ENCODE peak calls at places on chromosome 11, in four cellular contexts. G is GM12878, R is K562, I is HepG2. T is an unnamed sample.

GRCh38 chr11:17350455-17351170 is 987 bp upstream of the NCR3LG1 start:
- DNase-seq in G (no peak), R (no peak), I (no peak), T (no peak)

GRCh38 chr11:80702264-80702663 is 1261.4 kb upstream of the TENM4 start:
- DNase-seq in G (no peak), R (no peak), I (no peak), T (no peak)

GRCh38 chr11:115415939-115416338 is 88.3 kb downstream of the CADM1 start:
- DNase-seq in G (no peak), R (no peak), I (no peak), T (no peak)

GRCh38 chr11:73186294-73186850 is 31.7 kb upstream of the P2RY2 start:
- DNase-seq in G (no peak), R (no peak), I (no peak), T (no peak)

GRCh38 chr11:65649656-65650546 is 12.0 kb downstream of the SIPA1 start:
- DNase-seq in G (no peak), R (no peak), I (no peak), T (no peak)

GRCh38 chr11:75767793-75768111 is 826 bp upstream of the DGAT2 start:
- DNase-seq in G (no peak), R (no peak), I (no peak), T (no peak)

GRCh38 chr11:3865388-3866193 is 10.1 kb downstream of the STIM1 start:
- DNase-seq in G (no peak), R (peak; percentile 80), I (no peak), T (no peak)

GRCh38 chr11:132942611-132943324 is 589.5 kb downstream of the OPCML start:
- DNase-seq in G (no peak), R (no peak), I (no peak), T (peak; percentile 85)

GRCh38 chr11:123590296-123590912 is 64.0 kb downstream of the SCN3B start:
- DNase-seq in G (no peak), R (no peak), I (peak; percentile 50), T (no peak)

GRCh38 chr11:61158691-61159381 is 2.4 kb downstream of the VPS37C start:
- DNase-seq in G (no peak), R (no peak), I (no peak), T (no peak)

GRCh38 chr11:87453531-87454089 is 415.9 kb downstream of the TMEM135 start:
- DNase-seq in G (no peak), R (no peak), I (no peak), T (no peak)

GRCh38 chr11:2443406-2443805 is 908 bp downstream of the TRPM5 start:
- DNase-seq in G (no peak), R (no peak), I (no peak), T (no peak)

GRCh38 chr11:86990079-86990478 is 34.9 kb upstream of the FZD4 start:
- DNase-seq in G (no peak), R (no peak), I (no peak), T (no peak)

GRCh38 chr11:132734217-132734616 is 798.1 kb downstream of the OPCML start:
- DNase-seq in G (no peak), R (no peak), I (no peak), T (no peak)

GRCh38 chr11:70331901-70332300 is 61.4 kb downstream of the PPFIA1 start:
- DNase-seq in G (no peak), R (no peak), I (no peak), T (no peak)

GRCh38 chr11:63920126-63920869 is 3.3 kb upstream of the RCOR2 start:
- DNase-seq in G (no peak), R (no peak), I (peak; percentile 60), T (no peak)

GRCh38 chr11:45056529-45056928 is 89.9 kb upstream of the PRDM11 start:
- DNase-seq in G (no peak), R (no peak), I (no peak), T (peak; percentile 15)

GRCh38 chr11:1820463-1821325 is 14.1 kb upstream of the SYT8 start:
- DNase-seq in G (no peak), R (no peak), I (no peak), T (no peak)

GRCh38 chr11:107301886-107302285 is 155.7 kb downstream of the CWF19L2 start:
- DNase-seq in G (no peak), R (no peak), I (no peak), T (no peak)

GRCh38 chr11:23554002-23554401 is 693.7 kb upstream of the CCDC179 start:
- DNase-seq in G (no peak), R (no peak), I (peak; percentile 2), T (no peak)

GRCh38 chr11:128506999-128507591 is 80.3 kb downstream of the ETS1 start:
- DNase-seq in G (no peak), R (no peak), I (no peak), T (no peak)
- TF ChIP-seq CBX5 in G (no peak), R (no peak), I (no peak), T (no peak)

DNA sequence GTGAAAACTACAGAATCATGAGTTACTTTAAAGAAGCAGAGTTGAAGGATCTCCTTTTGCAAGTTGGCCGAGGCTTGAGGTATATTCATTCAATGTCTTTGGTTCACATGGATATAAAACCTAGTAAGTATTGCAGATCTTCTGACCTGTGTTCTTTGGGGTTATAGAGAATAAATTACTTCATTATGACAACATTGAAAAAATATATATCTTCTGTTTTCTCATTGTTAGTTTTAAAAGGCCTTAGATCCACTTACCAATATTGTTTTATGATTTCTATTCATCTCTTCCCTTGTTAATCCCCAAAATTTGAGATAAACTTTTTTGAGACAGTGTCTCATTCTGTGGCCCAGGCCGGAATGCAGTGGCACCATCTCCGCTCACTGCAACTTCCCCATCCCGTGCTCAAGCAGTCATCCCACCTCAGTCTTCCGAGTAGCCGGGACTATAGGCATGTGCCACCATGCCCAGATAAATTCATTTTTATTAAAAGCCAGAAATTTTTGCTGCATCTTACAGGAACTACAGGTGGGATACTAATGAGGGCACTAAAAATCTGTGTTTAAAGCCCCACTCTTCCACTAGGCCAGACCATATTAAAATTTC is 8.2 kb downstream of the WEE1 start:
- DNase-seq in G (no peak), R (no peak), I (no peak), T (no peak)
- TF ChIP-seq ATF2 in G (no peak), R (no peak), I (no peak), T (no peak)

GRCh38 chr11:30753994-30754393 is 167.8 kb upstream of the MPPED2 start:
- DNase-seq in G (no peak), R (no peak), I (no peak), T (no peak)

GRCh38 chr11:30753504-30753903 is 167.4 kb upstream of the MPPED2 start:
- DNase-seq in G (no peak), R (no peak), I (no peak), T (no peak)

GRCh38 chr11:30749268-30749667 is 163.1 kb upstream of the MPPED2 start:
- DNase-seq in G (no peak), R (no peak), I (no peak), T (no peak)
- TF ChIP-seq CBX5 in G (no peak), R (no peak), I (no peak), T (no peak)

GRCh38 chr11:57544566-57544965 is 7.2 kb downstream of the SMTNL1 start:
- DNase-seq in G (no peak), R (no peak), I (no peak), T (no peak)
- TF ChIP-seq ATF2 in G (no peak), R (no peak), I (no peak), T (no peak)

GRCh38 chr11:9039863-9040262 is 36.1 kb upstream of the NRIP3 start:
- DNase-seq in G (no peak), R (no peak), I (no peak), T (no peak)
- TF ChIP-seq CBX5 in G (no peak), R (no peak), I (no peak), T (no peak)